ENCODE peak calls at places on chromosome 3, in four cellular contexts. Y is Panc1, V is A549, O is GM12878. C is an unnamed sample.

GRCh38 chr3:45571969-45572368 is 22.6 kb upstream of the LIMD1 start:
- DNase-seq in O (no peak), Y (no peak), V (no peak), C (no peak)

GRCh38 chr3:115187149-115187757 is 40.2 kb upstream of the ZBTB20 start:
- DNase-seq in V (no peak), O (peak; percentile 73), Y (no peak), C (no peak)

GRCh38 chr3:141526709-141527108 is 39.9 kb downstream of the RASA2 start:
- DNase-seq in V (no peak), O (no peak), Y (no peak), C (no peak)

GRCh38 chr3:159280326-159280725 is 478.5 kb downstream of the MFSD1 start:
- DNase-seq in Y (no peak), V (no peak), O (no peak), C (no peak)

GRCh38 chr3:48187579-48188265 is 495 bp downstream of the CDC25A start:
- DNase-seq in V (no peak), O (no peak), Y (no peak), C (peak; percentile 74)

GRCh38 chr3:127887321-127887720 is 27.7 kb upstream of the KBTBD12 start:
- DNase-seq in Y (no peak), O (no peak), V (no peak), C (no peak)

GRCh38 chr3:112463250-112463649 is 36.0 kb downstream of the BTLA start:
- DNase-seq in O (peak; percentile 60), V (no peak), Y (no peak), C (no peak)

GRCh38 chr3:100089802-100090668 is 24.3 kb downstream of the FILIP1L start:
- DNase-seq in O (no peak), V (peak; percentile 40), Y (no peak), C (no peak)

GRCh38 chr3:26498192-26498591 is 124.4 kb upstream of the LRRC3B start:
- DNase-seq in V (no peak), O (no peak), Y (no peak), C (no peak)

GRCh38 chr3:182028081-182028480 is 316.4 kb downstream of the SOX2 start:
- DNase-seq in Y (no peak), V (no peak), O (no peak), C (no peak)

GRCh38 chr3:94004301-94004910 is 24.0 kb downstream of the STX19 start:
- DNase-seq in O (peak; percentile 44), Y (peak; percentile 42), V (peak; percentile 38), C (peak; percentile 44)

GRCh38 chr3:107543666-107544065 is 20.9 kb downstream of the BBX start:
- DNase-seq in Y (no peak), O (no peak), V (no peak), C (no peak)

GRCh38 chr3:8575364-8576104 is 69.1 kb downstream of the SSUH2 start:
- DNase-seq in V (no peak), Y (no peak), O (no peak), C (no peak)

GRCh38 chr3:190064112-190064511 is 56.6 kb downstream of the P3H2 start:
- DNase-seq in Y (no peak), V (peak; percentile 15), O (no peak), C (no peak)

GRCh38 chr3:79810529-79810928 is 42.7 kb upstream of the ROBO1 start:
- DNase-seq in Y (no peak), V (no peak), O (no peak), C (no peak)

GRCh38 chr3:125383744-125384143 is 8.6 kb upstream of the ZNF148 start:
- DNase-seq in O (no peak), Y (no peak), V (no peak), C (no peak)

GRCh38 chr3:153961498-153961897 is 159.7 kb upstream of the ARHGEF26 start:
- DNase-seq in V (no peak), Y (no peak), O (no peak), C (no peak)

GRCh38 chr3:40044487-40044886 is 235.1 kb downstream of the MYRIP start:
- DNase-seq in O (no peak), Y (no peak), V (no peak), C (no peak)

GRCh38 chr3:12611117-12611516 is 52.8 kb downstream of the RAF1 start:
- DNase-seq in Y (no peak), V (no peak), O (no peak), C (no peak)

GRCh38 chr3:131501949-131502348 is 822 bp downstream of the MRPL3 start:
- DNase-seq in O (no peak), V (peak; percentile 17), Y (no peak), C (peak; percentile 18)

GRCh38 chr3:128089135-128089534 is 34.5 kb downstream of the RUVBL1 start:
- DNase-seq in O (no peak), V (no peak), Y (no peak), C (no peak)

GRCh38 chr3:184017672-184018423 is at the start of gene ABCC5:
- DNase-seq in O (peak; percentile 67), Y (peak; percentile 65), V (peak; percentile 86), C (peak; percentile 95)

GRCh38 chr3:53635041-53635440 is 140.6 kb downstream of the CACNA1D start:
- DNase-seq in O (no peak), V (no peak), Y (no peak), C (no peak)

GRCh38 chr3:128351476-128352085 is 115.1 kb downstream of the DNAJB8 start:
- DNase-seq in Y (no peak), O (no peak), V (no peak), C (no peak)

GRCh38 chr3:133988631-133989161 is 41.0 kb downstream of the SLCO2A1 start:
- DNase-seq in Y (no peak), O (no peak), V (no peak), C (no peak)
- TF ChIP-seq REST in Y (no peak), O (no peak), V (no peak), C (no peak)

GRCh38 chr3:42688487-42689420 is 3.4 kb downstream of the KLHL40 start:
- DNase-seq in O (no peak), Y (no peak), V (no peak), C (no peak)
- TF ChIP-seq REST in O (no peak), Y (no peak), V (no peak), C (no peak)

DNA sequence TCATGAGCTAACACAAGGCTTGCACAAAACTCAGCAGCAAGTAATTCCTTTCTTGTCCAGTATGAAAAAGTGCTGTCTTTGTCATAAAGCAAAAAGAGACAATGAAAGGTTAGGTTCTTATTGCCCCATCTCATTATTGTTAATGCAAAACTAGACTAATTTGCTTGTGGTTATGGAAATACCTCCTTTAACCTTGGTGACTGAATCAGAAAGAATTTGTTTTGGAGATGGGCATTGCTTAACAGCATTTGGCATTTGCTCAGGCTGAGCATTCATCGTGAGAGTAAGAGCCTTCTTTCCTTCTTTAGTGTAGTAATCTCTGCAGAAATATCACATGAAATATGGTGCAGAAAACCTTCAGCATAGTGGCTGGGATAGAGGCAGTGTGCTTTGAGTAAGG is 103.1 kb downstream of the CNTN6 start:
- DNase-seq in O (no peak), Y (no peak), V (no peak), C (no peak)
- TF ChIP-seq REST in O (no peak), Y (no peak), V (no peak), C (no peak)

DNA sequence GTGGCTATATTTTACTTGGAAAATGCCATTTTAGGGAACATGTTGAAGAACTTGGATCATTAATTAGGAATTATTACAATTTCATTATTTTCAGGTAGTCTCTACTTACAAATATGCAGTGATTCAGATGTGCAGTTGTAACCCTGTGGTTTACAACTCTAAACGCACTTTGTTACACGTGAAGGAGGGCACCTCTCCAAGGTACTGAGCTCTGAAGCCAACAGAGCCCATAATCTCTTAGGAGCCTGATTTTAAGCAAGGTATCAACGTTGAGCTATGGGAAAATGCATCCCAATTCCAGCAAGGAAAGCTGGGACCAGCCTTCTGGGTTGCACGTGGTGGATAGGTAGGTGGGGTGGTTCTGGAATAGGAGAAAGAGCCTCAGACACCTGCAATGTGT is 81.5 kb upstream of the FAM3D start:
- DNase-seq in Y (no peak), O (no peak), V (no peak), C (no peak)
- TF ChIP-seq REST in Y (no peak), O (peak; percentile 60), V (peak; percentile 15), C (peak; percentile 76)

DNA sequence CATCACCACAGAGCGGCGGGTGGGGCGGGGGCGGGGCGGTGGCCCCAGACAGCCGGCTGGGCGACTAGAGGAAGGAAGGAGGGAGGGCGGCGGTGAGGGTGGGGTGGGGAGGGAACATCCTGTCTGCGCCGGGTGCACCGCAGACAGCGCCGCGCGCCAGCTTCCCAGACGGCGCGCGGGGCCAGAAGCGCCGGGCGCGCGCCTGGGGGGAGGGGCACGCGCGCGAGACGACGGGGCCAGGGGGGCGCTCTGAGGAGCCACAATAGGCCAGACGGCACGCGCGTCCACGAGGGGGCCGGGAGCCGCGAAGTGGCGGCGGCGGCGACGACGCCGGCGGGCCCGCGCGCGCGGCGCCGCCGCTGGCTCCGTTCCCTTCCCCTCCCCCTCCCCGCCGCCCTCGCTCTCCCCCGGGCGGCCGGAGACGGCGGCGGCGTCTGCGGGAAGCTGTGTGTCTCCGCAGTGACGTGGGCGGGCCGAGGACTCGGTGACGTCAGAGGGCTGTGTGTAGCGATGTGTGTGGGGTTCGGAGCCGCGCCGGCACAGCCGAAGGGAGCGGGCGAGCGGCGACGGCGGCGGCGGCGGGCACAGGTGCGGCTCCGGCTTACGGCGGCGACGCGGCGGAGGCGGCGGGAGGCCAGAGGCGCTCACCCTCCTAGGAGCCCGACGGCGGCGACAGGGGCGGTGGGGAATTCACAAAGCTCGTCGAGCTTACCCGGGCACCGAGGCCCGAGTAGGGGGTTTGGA is at the start of gene SKIL:
- DNase-seq in O (peak; percentile 60), Y (peak; percentile 58), V (peak; percentile 80), C (peak; percentile 92)
- TF ChIP-seq REST in O (no peak), Y (no peak), V (no peak), C (no peak)

C was measured in SK-N-SH.